ENCODE peak calls at places on chromosome 2, in eight cellular contexts. K is choroid plexus epithelial cell, I is heart right ventricle, S is prostate gland, H is spleen, M is upper lobe of right lung, P is astrocyte of the spinal cord, W is thoracic aorta. F is an unnamed sample.

GRCh38 chr2:43020990-43021677 is 205.3 kb downstream of the ZFP36L2 start:
- DNase-seq in K (no peak), H (peak), W (no peak), I (no peak), S (no peak), P (no peak), M (no peak), F (no peak)

GRCh38 chr2:217105733-217106649 is 246.1 kb upstream of the TNP1 start:
- DNase-seq in P (peak), M (no peak), H (no peak), I (no peak), K (peak), W (peak), S (no peak), F (no peak)

GRCh38 chr2:139374307-139374850 is 594.2 kb upstream of the NXPH2 start:
- DNase-seq in H (no peak), S (no peak), K (no peak), M (no peak), P (no peak), I (no peak), W (no peak), F (no peak)

GRCh38 chr2:23698733-23699391 is 228.1 kb downstream of the ATAD2B start:
- DNase-seq in M (no peak), H (no peak), S (no peak), P (peak), K (peak), W (no peak), I (no peak), F (no peak)

GRCh38 chr2:109381327-109381820 is 232.4 kb downstream of the SEPTIN10 start:
- DNase-seq in W (no peak), S (no peak), H (peak), M (peak), K (no peak), I (no peak), P (no peak), F (no peak)

GRCh38 chr2:229761663-229762062 is 47.3 kb upstream of the DNER start:
- DNase-seq in H (no peak), I (no peak), S (no peak), P (no peak), K (no peak), M (no peak), W (no peak), F (no peak)

GRCh38 chr2:240974771-240975572 is 23.4 kb upstream of the SNED1 start:
- DNase-seq in H (no peak), W (no peak), P (no peak), M (no peak), S (no peak), K (no peak), I (no peak), F (no peak)

GRCh38 chr2:89837962-89838625 is 1146.6 kb downstream of the RPIA start:
- DNase-seq in S (no peak), W (no peak), P (peak), H (no peak), M (no peak), I (no peak), K (peak), F (no peak)

GRCh38 chr2:99554238-99554637 is 64.4 kb upstream of the REV1 start:
- DNase-seq in P (no peak), K (no peak), W (no peak), H (no peak), I (no peak), S (no peak), M (no peak), F (no peak)

GRCh38 chr2:127313359-127313758 is 19.4 kb upstream of the ERCC3 start:
- DNase-seq in H (no peak), P (no peak), I (no peak), M (no peak), S (no peak), K (no peak), W (no peak), F (peak)

GRCh38 chr2:11102956-11103860 is 52.1 kb upstream of the SLC66A3 start:
- DNase-seq in S (no peak), P (no peak), M (peak), K (no peak), W (no peak), I (no peak), H (no peak), F (no peak)

GRCh38 chr2:3126686-3127278 is 250.8 kb downstream of the EIPR1 start:
- DNase-seq in M (peak), I (no peak), S (no peak), H (peak), W (no peak), K (no peak), P (no peak), F (no peak)

GRCh38 chr2:38115216-38116012 is 39.5 kb upstream of the CYP1B1 start:
- DNase-seq in P (peak), M (peak), S (peak), W (peak), K (peak), H (peak), I (peak), F (peak)

GRCh38 chr2:234754126-234754525 is 197.7 kb upstream of the SH3BP4 start:
- DNase-seq in I (no peak), H (no peak), K (no peak), P (no peak), M (no peak), W (no peak), S (no peak), F (no peak)

GRCh38 chr2:217356795-217357194 is 496.9 kb upstream of the TNP1 start:
- DNase-seq in S (no peak), I (no peak), H (no peak), M (no peak), K (no peak), P (no peak), W (peak), F (no peak)

GRCh38 chr2:95234286-95234785 is 27.0 kb downstream of the ZNF892 start:
- DNase-seq in K (no peak), S (no peak), P (no peak), W (no peak), I (no peak), M (no peak), H (no peak), F (no peak)

GRCh38 chr2:220320326-220320725 is 692.9 kb downstream of the SLC4A3 start:
- DNase-seq in M (no peak), P (no peak), K (peak), W (no peak), S (no peak), I (no peak), H (no peak), F (no peak)

GRCh38 chr2:59025157-59025757 is 784.1 kb upstream of the FANCL start:
- DNase-seq in K (peak), P (peak), S (no peak), I (peak), M (peak), H (peak), W (no peak), F (no peak)

GRCh38 chr2:8692783-8693768 is 11.2 kb downstream of the ID2 start:
- DNase-seq in I (peak), W (no peak), H (no peak), P (no peak), K (no peak), M (no peak), S (no peak), F (no peak)

GRCh38 chr2:181300600-181301291 is 156.4 kb upstream of the ITGA4 start:
- DNase-seq in I (no peak), W (no peak), P (no peak), K (no peak), H (no peak), M (no peak), S (no peak), F (no peak)

GRCh38 chr2:157875720-157876065 is 437 bp downstream of the ACVR1 start:
- DNase-seq in M (peak), K (peak), P (peak), S (peak), I (peak), H (peak), W (no peak), F (no peak)

GRCh38 chr2:16194096-16194390 is 253.7 kb downstream of the MYCN start:
- DNase-seq in H (no peak), K (no peak), W (no peak), S (no peak), M (no peak), P (no peak), I (no peak), F (no peak)
- H3K4me3 ChIP-seq in H (no peak), K (no peak), W (no peak), S (no peak), M (no peak), P (no peak), I (no peak), F (no peak)

DNA sequence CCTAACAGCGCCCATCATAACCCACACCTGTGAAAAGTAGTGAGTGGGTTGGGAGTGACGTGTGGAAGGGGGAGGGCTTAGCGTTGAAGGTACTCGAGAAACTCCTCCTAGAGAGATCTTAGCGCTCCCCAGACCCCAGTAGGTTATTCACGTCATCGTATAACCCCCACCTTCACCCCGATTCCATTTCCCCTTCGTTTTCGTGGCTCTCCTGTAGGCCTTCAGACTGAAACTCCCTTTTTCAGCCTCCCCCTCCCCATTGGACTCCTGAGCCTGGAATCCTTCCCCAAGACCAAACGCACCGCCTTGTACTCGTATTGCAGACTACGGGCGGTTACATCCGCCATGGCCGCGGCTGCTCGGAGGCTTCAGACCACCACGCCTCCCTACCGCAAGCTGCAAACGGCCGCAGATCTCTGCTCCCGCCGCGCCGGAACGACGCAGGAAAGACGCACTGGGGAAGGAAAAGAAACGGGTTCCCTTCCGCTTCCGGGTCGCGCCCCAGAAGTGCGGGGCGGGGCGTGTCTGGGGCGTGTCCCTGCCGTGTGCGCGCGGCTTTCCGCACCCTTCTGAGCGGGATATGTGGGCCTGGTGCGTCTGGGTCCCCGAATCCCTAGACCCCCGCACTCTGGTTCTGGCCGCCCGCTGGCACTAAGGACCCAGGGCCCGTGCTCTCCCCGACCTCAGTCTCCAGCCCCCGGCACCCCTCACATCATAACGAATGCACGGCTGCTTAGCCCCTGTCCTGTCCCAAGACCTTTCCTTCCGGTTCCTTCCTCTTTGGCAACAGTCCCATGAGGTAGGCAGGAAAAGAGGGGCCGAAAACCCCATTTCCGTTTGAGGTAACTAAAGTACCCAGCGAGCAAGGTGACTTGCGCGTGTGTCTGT is at the start of gene SNRNP200:
- DNase-seq in H (peak), P (peak), W (peak), K (peak), S (peak), M (peak), I (peak), F (peak)
- TF ChIP-seq CTCF in H (no peak), P (no peak), W (no peak), K (no peak), S (peak), M (no peak), I (no peak), F (no peak)

GRCh38 chr2:27493948-27494283 is 1.1 kb downstream of the FNDC4 start:
- DNase-seq in P (no peak), K (no peak), S (no peak), M (no peak), I (peak), W (no peak), H (no peak), F (no peak)

GRCh38 chr2:27492557-27492956 is 2.4 kb downstream of the FNDC4 start:
- DNase-seq in K (no peak), H (no peak), I (no peak), M (no peak), S (no peak), W (no peak), P (no peak), F (no peak)

GRCh38 chr2:27495840-27496356 is 741 bp upstream of the GCKR start:
- DNase-seq in W (no peak), H (no peak), P (no peak), K (no peak), S (no peak), I (no peak), M (no peak), F (no peak)

GRCh38 chr2:27494944-27495554 is at the start of gene FNDC4:
- DNase-seq in K (peak), S (no peak), P (peak), H (peak), W (no peak), M (no peak), I (peak), F (no peak)

DNA sequence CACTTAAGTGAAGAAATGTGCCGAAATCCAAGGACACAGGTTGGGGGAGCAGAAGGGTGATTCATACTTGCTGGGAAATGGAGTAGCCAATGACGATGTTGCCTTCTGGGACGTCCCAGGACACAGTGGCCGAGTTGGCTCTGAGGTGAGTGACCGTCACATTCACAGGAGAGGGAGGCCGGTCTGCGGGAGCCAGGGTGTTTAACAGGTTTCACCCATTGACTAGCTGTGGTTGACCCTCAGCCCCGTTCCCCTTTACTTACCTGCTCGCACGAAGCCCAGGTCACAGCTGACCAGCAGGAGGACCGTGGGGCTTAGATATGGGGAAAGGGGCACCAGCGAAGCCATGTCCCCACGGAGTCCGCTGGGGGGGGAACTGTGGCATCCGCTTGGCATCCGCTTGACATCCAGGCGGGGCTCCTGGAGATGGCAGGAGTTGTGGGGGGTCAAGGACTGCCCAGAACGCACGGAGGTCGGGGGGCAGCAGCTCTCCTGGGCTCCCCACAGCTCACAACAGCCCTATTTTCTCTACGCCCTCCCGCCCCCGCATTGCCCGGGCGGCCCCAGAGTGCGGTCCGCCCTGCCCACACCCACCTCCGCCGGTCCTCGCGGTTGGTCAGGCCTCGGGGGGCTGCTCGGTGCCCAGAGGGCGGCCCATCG is 586 bp downstream of the FNDC4 start:
- DNase-seq in P (peak), I (peak), W (peak), H (peak), K (peak), S (no peak), M (no peak), F (no peak)
- H3K4me3 ChIP-seq in P (peak), I (peak), W (peak), H (peak), K (peak), S (peak), M (peak), F (no peak)

DNA sequence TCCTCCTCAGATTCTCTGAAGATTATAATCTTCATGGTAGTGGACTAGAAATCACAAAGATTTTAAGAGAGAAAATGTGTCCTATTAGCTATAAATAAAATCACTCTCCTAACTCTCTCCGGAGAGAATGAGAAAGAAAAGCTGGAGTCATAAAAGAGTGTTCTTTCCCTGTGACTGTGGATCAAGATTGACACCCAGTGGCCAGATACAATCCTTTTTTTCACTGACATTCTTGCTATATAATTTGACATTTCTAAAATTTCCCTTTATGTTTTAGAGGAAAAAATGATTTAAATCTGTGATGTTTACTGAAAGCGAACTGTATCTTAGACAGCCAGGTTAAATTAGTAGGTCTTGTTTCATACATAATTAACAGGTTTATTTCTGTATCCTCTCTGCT is 35.4 kb upstream of the LRP2 start:
- DNase-seq in H (no peak), I (no peak), K (peak), P (no peak), S (no peak), M (no peak), W (no peak), F (no peak)
- TF ChIP-seq CTCF in H (no peak), I (no peak), K (peak), P (no peak), S (peak), M (peak), W (peak), F (peak)

GRCh38 chr2:16666453-16666801 is 793 bp upstream of the CYRIA start:
- DNase-seq in I (no peak), W (no peak), S (no peak), H (no peak), P (peak), M (no peak), K (peak), F (no peak)
- H3K4me3 ChIP-seq in I (peak), W (peak), S (peak), H (peak), P (no peak), M (peak), K (peak), F (no peak)

GRCh38 chr2:215186021-215186420 is 47.6 kb upstream of the ABCA12 start:
- DNase-seq in K (no peak), P (no peak), M (no peak), S (no peak), H (no peak), W (no peak), I (no peak), F (no peak)

GRCh38 chr2:215188078-215188477 is 49.7 kb upstream of the ABCA12 start:
- DNase-seq in S (no peak), W (no peak), P (no peak), I (no peak), M (no peak), K (no peak), H (no peak), F (no peak)

GRCh38 chr2:215190588-215190987 is 52.2 kb upstream of the ABCA12 start:
- DNase-seq in K (no peak), W (no peak), H (no peak), P (no peak), I (no peak), M (no peak), S (no peak), F (no peak)

DNA sequence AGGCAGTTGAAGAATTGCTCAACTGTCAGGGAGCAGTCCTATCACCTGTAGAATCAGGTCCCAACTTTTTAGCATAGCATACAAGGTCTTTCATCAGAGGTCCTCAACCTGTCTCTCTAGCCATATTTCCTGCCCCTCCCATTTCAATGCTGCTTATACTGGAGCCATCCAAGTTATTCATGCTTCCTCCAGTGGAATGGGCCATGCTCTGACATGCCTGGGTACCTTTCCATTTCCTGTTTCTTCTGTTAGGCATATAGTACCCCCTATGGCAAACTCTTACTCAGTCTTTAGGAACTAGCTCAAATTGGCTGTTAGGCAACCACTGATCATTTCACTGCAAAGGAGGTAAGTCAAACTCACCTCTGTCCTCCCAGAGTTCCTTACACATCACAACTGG is 51.0 kb upstream of the ABCA12 start:
- DNase-seq in M (no peak), P (no peak), I (no peak), K (no peak), W (no peak), S (peak), H (no peak), F (no peak)
- TF ChIP-seq CTCF in M (no peak), P (no peak), I (no peak), K (no peak), W (no peak), S (no peak), H (no peak), F (no peak)